ENCODE peak calls at places on chromosomes 12 and 14, in six cellular contexts. One of them, this sample, is unnamed.

GRCh38 chr12:15800278-15800677 is 11.1 kb upstream of the EPS8 start:
- DNase-seq in WTC11: no peak
- DNase-seq in K562: no peak
- DNase-seq in H1: no peak
- DNase-seq in endothelial cell of umbilical vein: peak; percentile 63
- DNase-seq in HepG2: no peak
- DNase-seq in this sample: peak; percentile 40

GRCh38 chr12:42097971-42098370 is 46.7 kb downstream of the GXYLT1 start:
- DNase-seq in WTC11: no peak
- DNase-seq in K562: peak; percentile 14
- DNase-seq in H1: no peak
- DNase-seq in endothelial cell of umbilical vein: peak; percentile 77
- DNase-seq in HepG2: no peak
- DNase-seq in this sample: no peak

GRCh38 chr12:50515587-50515986 is 10.8 kb downstream of the DIP2B start:
- DNase-seq in WTC11: no peak
- DNase-seq in K562: no peak
- DNase-seq in H1: no peak
- DNase-seq in endothelial cell of umbilical vein: no peak
- DNase-seq in HepG2: no peak
- DNase-seq in this sample: no peak

GRCh38 chr12:90627180-90627896 is 327.6 kb downstream of the CCER1 start:
- DNase-seq in WTC11: no peak
- DNase-seq in K562: no peak
- DNase-seq in H1: no peak
- DNase-seq in endothelial cell of umbilical vein: peak; percentile 9
- DNase-seq in HepG2: no peak
- DNase-seq in this sample: no peak

GRCh38 chr14:74604896-74605295 is 7.1 kb downstream of the LTBP2 start:
- DNase-seq in WTC11: no peak
- DNase-seq in K562: no peak
- DNase-seq in H1: no peak
- DNase-seq in endothelial cell of umbilical vein: no peak
- DNase-seq in HepG2: no peak
- DNase-seq in this sample: no peak

GRCh38 chr14:103543721-103544626 is 15.0 kb downstream of the TRMT61A start:
- DNase-seq in WTC11: no peak
- DNase-seq in K562: no peak
- DNase-seq in H1: no peak
- DNase-seq in endothelial cell of umbilical vein: no peak
- DNase-seq in HepG2: no peak
- DNase-seq in this sample: no peak

GRCh38 chr12:109540526-109541411 is 32.5 kb downstream of the MMAB start:
- DNase-seq in WTC11: no peak
- DNase-seq in K562: no peak
- DNase-seq in H1: no peak
- DNase-seq in endothelial cell of umbilical vein: no peak
- DNase-seq in HepG2: peak; percentile 34
- DNase-seq in this sample: no peak

GRCh38 chr14:85060116-85060515 is 469.8 kb upstream of the FLRT2 start:
- DNase-seq in WTC11: no peak
- DNase-seq in K562: no peak
- DNase-seq in H1: no peak
- DNase-seq in endothelial cell of umbilical vein: no peak
- DNase-seq in HepG2: no peak
- DNase-seq in this sample: no peak

GRCh38 chr12:69986109-69986508 is 161.1 kb downstream of the MYRFL start:
- DNase-seq in WTC11: no peak
- DNase-seq in K562: no peak
- DNase-seq in H1: no peak
- DNase-seq in endothelial cell of umbilical vein: no peak
- DNase-seq in HepG2: no peak
- DNase-seq in this sample: no peak

GRCh38 chr14:95410838-95411237 is 91.1 kb upstream of the CLMN start:
- DNase-seq in WTC11: no peak
- DNase-seq in K562: no peak
- DNase-seq in H1: no peak
- DNase-seq in endothelial cell of umbilical vein: no peak
- DNase-seq in HepG2: no peak
- DNase-seq in this sample: no peak

GRCh38 chr12:58295268-58295667 is 353.9 kb downstream of the ATP23 start:
- DNase-seq in WTC11: no peak
- DNase-seq in K562: no peak
- DNase-seq in H1: no peak
- DNase-seq in endothelial cell of umbilical vein: no peak
- DNase-seq in HepG2: no peak
- DNase-seq in this sample: no peak

GRCh38 chr12:95532851-95533250 is 18.4 kb downstream of the USP44 start:
- DNase-seq in WTC11: no peak
- DNase-seq in K562: no peak
- DNase-seq in H1: no peak
- DNase-seq in endothelial cell of umbilical vein: no peak
- DNase-seq in HepG2: peak; percentile 5
- DNase-seq in this sample: no peak

GRCh38 chr14:103727313-103728000 is 11.8 kb downstream of the ZFYVE21 start:
- DNase-seq in WTC11: no peak
- DNase-seq in K562: no peak
- DNase-seq in H1: no peak
- DNase-seq in endothelial cell of umbilical vein: no peak
- DNase-seq in HepG2: no peak
- DNase-seq in this sample: no peak

GRCh38 chr14:36976571-36977023 is 195.8 kb downstream of the SLC25A21 start:
- DNase-seq in WTC11: no peak
- DNase-seq in K562: peak; percentile 60
- DNase-seq in H1: no peak
- DNase-seq in endothelial cell of umbilical vein: no peak
- DNase-seq in HepG2: peak; percentile 45
- DNase-seq in this sample: no peak

GRCh38 chr12:101076940-101077351 is 133.1 kb downstream of the SLC5A8 start:
- DNase-seq in WTC11: no peak
- DNase-seq in K562: no peak
- DNase-seq in H1: no peak
- DNase-seq in endothelial cell of umbilical vein: no peak
- DNase-seq in HepG2: no peak
- DNase-seq in this sample: no peak

GRCh38 chr12:86712425-86712843 is 456.2 kb upstream of the MGAT4C start:
- DNase-seq in WTC11: no peak
- DNase-seq in K562: no peak
- DNase-seq in H1: no peak
- DNase-seq in endothelial cell of umbilical vein: peak; percentile 96
- DNase-seq in HepG2: peak; percentile 41
- DNase-seq in this sample: peak; percentile 97

GRCh38 chr12:58291106-58291505 is 349.7 kb downstream of the ATP23 start:
- DNase-seq in WTC11: no peak
- DNase-seq in K562: no peak
- DNase-seq in H1: no peak
- DNase-seq in endothelial cell of umbilical vein: no peak
- DNase-seq in HepG2: peak; percentile 34
- DNase-seq in this sample: no peak

GRCh38 chr12:57090924-57091632 is 2.2 kb downstream of the NAB2 start:
- DNase-seq in WTC11: no peak
- DNase-seq in K562: no peak
- DNase-seq in H1: no peak
- DNase-seq in endothelial cell of umbilical vein: no peak
- DNase-seq in HepG2: no peak
- DNase-seq in this sample: no peak
- TF ChIP-seq JUN in WTC11: no peak
- TF ChIP-seq JUN in K562: no peak
- TF ChIP-seq JUN in H1: no peak
- TF ChIP-seq JUN in endothelial cell of umbilical vein: no peak
- TF ChIP-seq JUN in HepG2: no peak
- TF ChIP-seq JUN in this sample: no peak

GRCh38 chr12:125435871-125436270 is 370.6 kb downstream of the AACS start:
- DNase-seq in WTC11: no peak
- DNase-seq in K562: no peak
- DNase-seq in H1: no peak
- DNase-seq in endothelial cell of umbilical vein: no peak
- DNase-seq in HepG2: no peak
- DNase-seq in this sample: no peak

GRCh38 chr12:125434936-125435443 is 369.8 kb downstream of the AACS start:
- DNase-seq in WTC11: no peak
- DNase-seq in K562: no peak
- DNase-seq in H1: no peak
- DNase-seq in endothelial cell of umbilical vein: no peak
- DNase-seq in HepG2: no peak
- DNase-seq in this sample: no peak

GRCh38 chr12:125431516-125431915 is 366.3 kb downstream of the AACS start:
- DNase-seq in WTC11: no peak
- DNase-seq in K562: no peak
- DNase-seq in H1: no peak
- DNase-seq in endothelial cell of umbilical vein: no peak
- DNase-seq in HepG2: no peak
- DNase-seq in this sample: no peak

GRCh38 chr12:125436686-125437085 is 371.5 kb downstream of the AACS start:
- DNase-seq in WTC11: no peak
- DNase-seq in K562: no peak
- DNase-seq in H1: no peak
- DNase-seq in endothelial cell of umbilical vein: no peak
- DNase-seq in HepG2: no peak
- DNase-seq in this sample: no peak

DNA sequence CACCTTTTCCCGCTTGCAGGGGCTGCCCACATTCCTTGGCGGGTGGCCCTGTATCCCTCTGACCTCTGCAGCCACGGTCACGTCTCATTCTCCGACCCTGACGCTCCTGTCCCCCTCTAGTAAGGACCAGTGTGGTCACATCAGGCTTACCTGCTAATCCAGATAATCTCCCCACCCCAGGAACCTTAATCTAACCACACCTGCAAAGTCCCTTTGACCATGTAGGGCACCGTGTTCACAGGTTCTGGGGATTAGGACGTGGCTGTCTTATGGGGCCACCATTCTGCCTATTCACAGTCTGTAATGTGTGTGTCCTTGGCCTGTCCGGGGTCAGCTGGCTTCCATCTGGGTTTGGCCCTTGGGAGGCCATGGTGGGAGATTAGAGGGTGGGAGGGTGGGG is 368.9 kb downstream of the AACS start:
- DNase-seq in WTC11: no peak
- DNase-seq in K562: no peak
- DNase-seq in H1: no peak
- DNase-seq in endothelial cell of umbilical vein: no peak
- DNase-seq in HepG2: no peak
- DNase-seq in this sample: no peak
- TF ChIP-seq JUN in WTC11: no peak
- TF ChIP-seq JUN in K562: no peak
- TF ChIP-seq JUN in H1: no peak
- TF ChIP-seq JUN in endothelial cell of umbilical vein: no peak
- TF ChIP-seq JUN in HepG2: no peak
- TF ChIP-seq JUN in this sample: no peak

GRCh38 chr12:106582661-106583577 is at the start of gene RFX4:
- DNase-seq in WTC11: peak; percentile 70
- DNase-seq in K562: no peak
- DNase-seq in H1: no peak
- DNase-seq in endothelial cell of umbilical vein: no peak
- DNase-seq in HepG2: no peak
- DNase-seq in this sample: peak; percentile 13

GRCh38 chr12:106583578-106584103 is 837 bp downstream of the RFX4 start:
- DNase-seq in WTC11: peak; percentile 64
- DNase-seq in K562: no peak
- DNase-seq in H1: no peak
- DNase-seq in endothelial cell of umbilical vein: no peak
- DNase-seq in HepG2: no peak
- DNase-seq in this sample: peak; percentile 19

GRCh38 chr12:106581543-106582263 is 1.1 kb upstream of the RFX4 start:
- DNase-seq in WTC11: peak; percentile 83
- DNase-seq in K562: no peak
- DNase-seq in H1: no peak
- DNase-seq in endothelial cell of umbilical vein: no peak
- DNase-seq in HepG2: no peak
- DNase-seq in this sample: no peak

GRCh38 chr12:106582264-106582591 is 576 bp upstream of the RFX4 start:
- DNase-seq in WTC11: peak; percentile 30
- DNase-seq in K562: no peak
- DNase-seq in H1: no peak
- DNase-seq in endothelial cell of umbilical vein: no peak
- DNase-seq in HepG2: no peak
- DNase-seq in this sample: no peak

DNA sequence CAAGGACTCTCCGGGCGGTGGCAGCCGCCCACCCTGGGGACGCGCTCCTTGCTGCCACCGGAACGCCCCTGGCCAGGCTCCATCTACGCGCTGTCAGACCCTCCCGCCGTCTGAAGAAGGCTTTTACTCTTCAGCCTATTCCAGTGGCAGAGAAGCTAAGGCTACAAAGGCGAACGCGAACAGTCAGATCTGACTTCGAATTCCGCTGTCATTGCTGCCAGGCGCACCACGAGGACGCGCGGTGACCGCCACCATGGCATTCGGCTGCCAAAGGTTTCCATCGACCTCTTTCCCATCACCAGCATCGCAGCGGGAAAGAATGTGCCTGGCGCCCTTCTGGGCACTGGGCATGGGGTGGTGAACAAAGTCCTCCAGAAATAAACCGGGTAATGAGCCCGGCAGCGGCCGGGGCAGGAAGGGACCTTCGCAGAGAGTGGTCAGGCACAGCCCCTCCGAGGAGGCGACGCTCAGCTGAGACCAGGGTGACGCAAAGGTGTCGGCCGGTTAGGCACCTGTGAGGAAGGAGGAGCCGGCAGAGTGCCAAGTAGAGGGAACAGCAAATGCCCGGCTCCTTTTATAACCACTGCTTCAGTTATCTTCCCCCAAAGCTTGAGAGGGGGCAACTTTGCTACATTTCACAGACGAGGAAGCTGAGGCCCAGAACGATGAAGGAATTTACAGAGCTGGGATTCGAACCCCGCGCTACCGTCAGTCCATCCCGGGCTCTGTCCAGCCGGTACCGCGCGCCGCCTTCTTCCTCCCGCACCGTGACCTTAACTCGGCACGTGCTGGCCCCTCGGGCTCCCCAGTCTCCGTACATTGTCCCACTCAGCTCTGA is 1.9 kb upstream of the RFX4 start:
- DNase-seq in WTC11: peak; percentile 29
- DNase-seq in K562: no peak
- DNase-seq in H1: no peak
- DNase-seq in endothelial cell of umbilical vein: no peak
- DNase-seq in HepG2: no peak
- DNase-seq in this sample: no peak
- TF ChIP-seq JUN in WTC11: no peak
- TF ChIP-seq JUN in K562: no peak
- TF ChIP-seq JUN in H1: no peak
- TF ChIP-seq JUN in endothelial cell of umbilical vein: no peak
- TF ChIP-seq JUN in HepG2: no peak
- TF ChIP-seq JUN in this sample: no peak

GRCh38 chr12:104567832-104568490 is 111.2 kb downstream of the CHST11 start:
- DNase-seq in WTC11: no peak
- DNase-seq in K562: no peak
- DNase-seq in H1: no peak
- DNase-seq in endothelial cell of umbilical vein: no peak
- DNase-seq in HepG2: no peak
- DNase-seq in this sample: no peak

GRCh38 chr12:104562763-104563162 is 106.0 kb downstream of the CHST11 start:
- DNase-seq in WTC11: no peak
- DNase-seq in K562: no peak
- DNase-seq in H1: no peak
- DNase-seq in endothelial cell of umbilical vein: no peak
- DNase-seq in HepG2: no peak
- DNase-seq in this sample: no peak

GRCh38 chr12:104566244-104566993 is 109.7 kb downstream of the CHST11 start:
- DNase-seq in WTC11: no peak
- DNase-seq in K562: no peak
- DNase-seq in H1: no peak
- DNase-seq in endothelial cell of umbilical vein: no peak
- DNase-seq in HepG2: no peak
- DNase-seq in this sample: no peak

GRCh38 chr12:104568881-104569280 is 112.1 kb downstream of the CHST11 start:
- DNase-seq in WTC11: no peak
- DNase-seq in K562: no peak
- DNase-seq in H1: no peak
- DNase-seq in endothelial cell of umbilical vein: no peak
- DNase-seq in HepG2: no peak
- DNase-seq in this sample: no peak

GRCh38 chr12:104565606-104566243 is 109.0 kb downstream of the CHST11 start:
- DNase-seq in WTC11: no peak
- DNase-seq in K562: no peak
- DNase-seq in H1: no peak
- DNase-seq in endothelial cell of umbilical vein: no peak
- DNase-seq in HepG2: no peak
- DNase-seq in this sample: no peak
- TF ChIP-seq JUN in WTC11: no peak
- TF ChIP-seq JUN in K562: no peak
- TF ChIP-seq JUN in H1: no peak
- TF ChIP-seq JUN in endothelial cell of umbilical vein: no peak
- TF ChIP-seq JUN in HepG2: no peak
- TF ChIP-seq JUN in this sample: no peak